ENCODE peak calls at places on chromosomes 6 and 20, in four cellular contexts. B is dorsolateral prefrontal cortex, R is cardiac fibroblast, J is epithelial cell of proximal tubule. E is an unnamed sample.

GRCh38 chr6:119160911-119161310 is 82.4 kb upstream of the FAM184A start:
- DNase-seq in B (no peak), R (no peak), J (no peak), E (peak)

GRCh38 chr6:152828431-152828830 is 77.8 kb downstream of the VIP start:
- DNase-seq in B (no peak), R (no peak), J (no peak), E (no peak)

GRCh38 chr6:132960720-132961119 is 146.4 kb downstream of the RPS12 start:
- DNase-seq in B (no peak), R (peak), J (no peak), E (no peak)

GRCh38 chr6:14754636-14755513 is 491.0 kb upstream of the JARID2 start:
- DNase-seq in B (no peak), R (no peak), J (no peak), E (no peak)

GRCh38 chr20:50038574-50038991 is 55.8 kb downstream of the SNAI1 start:
- DNase-seq in B (no peak), R (no peak), J (no peak), E (no peak)

GRCh38 chr20:48972816-48973215 is 51.3 kb downstream of the ARFGEF2 start:
- DNase-seq in B (no peak), R (no peak), J (no peak), E (no peak)

GRCh38 chr20:4821590-4821989 is 99.9 kb downstream of the PRND start:
- DNase-seq in B (no peak), R (no peak), J (no peak), E (no peak)

GRCh38 chr6:44266347-44266746 is 996 bp upstream of the NFKBIE start:
- DNase-seq in B (no peak), R (no peak), J (no peak), E (no peak)

GRCh38 chr6:128438311-128438916 is 82.0 kb downstream of the PTPRK start:
- DNase-seq in B (no peak), R (peak), J (no peak), E (no peak)

GRCh38 chr20:2026514-2026913 is 32.7 kb upstream of the PDYN start:
- DNase-seq in B (no peak), R (no peak), J (no peak), E (no peak)

GRCh38 chr6:72376736-72377135 is 245.1 kb upstream of the KCNQ5 start:
- DNase-seq in B (no peak), R (no peak), J (no peak), E (no peak)

GRCh38 chr20:22554391-22554790 is 30.0 kb downstream of the FOXA2 start:
- DNase-seq in B (no peak), R (no peak), J (no peak), E (no peak)

GRCh38 chr6:2765896-2766766 is 938 bp downstream of the WRNIP1 start:
- DNase-seq in B (no peak), R (peak), J (no peak), E (peak)

GRCh38 chr6:110283657-110284056 is 74.5 kb downstream of the METTL24 start:
- DNase-seq in B (no peak), R (no peak), J (no peak), E (no peak)

DNA sequence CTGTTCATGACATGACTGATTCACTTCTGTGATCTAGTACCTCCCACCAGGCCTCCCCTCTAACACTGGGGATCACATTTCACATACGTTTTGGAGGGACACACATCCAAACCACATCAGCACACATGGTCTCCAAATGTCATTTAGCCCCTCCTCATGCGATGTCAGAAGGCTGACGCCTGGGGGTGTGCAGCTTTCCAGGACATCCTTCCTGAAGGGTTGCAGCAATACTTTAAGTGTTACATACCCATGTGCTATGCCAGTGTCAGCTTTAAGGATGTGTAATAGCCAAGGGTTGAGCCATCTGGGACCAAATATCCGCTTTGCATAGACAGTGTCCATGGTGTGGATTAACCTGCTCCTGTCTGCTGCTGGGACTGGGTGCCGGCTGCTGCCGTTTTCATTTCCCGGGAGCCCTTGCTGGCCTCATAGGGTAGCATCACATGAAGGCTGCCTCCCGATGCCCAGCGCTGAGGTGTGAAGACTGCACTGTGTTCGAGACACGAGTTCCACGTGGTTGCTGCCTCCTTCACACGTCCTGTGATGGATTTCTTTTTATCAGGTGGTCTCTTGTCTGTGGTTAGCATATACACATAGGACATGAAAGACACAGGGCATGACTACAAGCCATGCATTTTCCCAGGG is 219.0 kb downstream of the THBS2 start:
- DNase-seq in B (no peak), R (no peak), J (no peak), E (peak)
- TF ChIP-seq CTCF in B (no peak), R (no peak), J (no peak), E (peak)

GRCh38 chr20:63007472-63007721 is 633 bp upstream of the BHLHE23 start:
- DNase-seq in B (no peak), R (no peak), J (no peak), E (no peak)

GRCh38 chr20:63007722-63008488 is 1.1 kb upstream of the BHLHE23 start:
- DNase-seq in B (no peak), R (no peak), J (no peak), E (no peak)

GRCh38 chr20:63005862-63006564 is 751 bp downstream of the BHLHE23 start:
- DNase-seq in B (no peak), R (peak), J (no peak), E (peak)

GRCh38 chr20:63005240-63005861 is 1.4 kb downstream of the BHLHE23 start:
- DNase-seq in B (no peak), R (no peak), J (no peak), E (no peak)

GRCh38 chr20:63006611-63007471 is at the start of gene BHLHE23:
- DNase-seq in B (no peak), R (no peak), J (no peak), E (no peak)
- H3K4me3 ChIP-seq in B (no peak), R (no peak), J (no peak), E (no peak)

GRCh38 chr20:46709459-46710148 is at the start of gene SLC2A10:
- DNase-seq in B (no peak), R (peak), J (no peak), E (peak)
- TF ChIP-seq CTCF in B (no peak), R (no peak), J (no peak), E (no peak)

DNA sequence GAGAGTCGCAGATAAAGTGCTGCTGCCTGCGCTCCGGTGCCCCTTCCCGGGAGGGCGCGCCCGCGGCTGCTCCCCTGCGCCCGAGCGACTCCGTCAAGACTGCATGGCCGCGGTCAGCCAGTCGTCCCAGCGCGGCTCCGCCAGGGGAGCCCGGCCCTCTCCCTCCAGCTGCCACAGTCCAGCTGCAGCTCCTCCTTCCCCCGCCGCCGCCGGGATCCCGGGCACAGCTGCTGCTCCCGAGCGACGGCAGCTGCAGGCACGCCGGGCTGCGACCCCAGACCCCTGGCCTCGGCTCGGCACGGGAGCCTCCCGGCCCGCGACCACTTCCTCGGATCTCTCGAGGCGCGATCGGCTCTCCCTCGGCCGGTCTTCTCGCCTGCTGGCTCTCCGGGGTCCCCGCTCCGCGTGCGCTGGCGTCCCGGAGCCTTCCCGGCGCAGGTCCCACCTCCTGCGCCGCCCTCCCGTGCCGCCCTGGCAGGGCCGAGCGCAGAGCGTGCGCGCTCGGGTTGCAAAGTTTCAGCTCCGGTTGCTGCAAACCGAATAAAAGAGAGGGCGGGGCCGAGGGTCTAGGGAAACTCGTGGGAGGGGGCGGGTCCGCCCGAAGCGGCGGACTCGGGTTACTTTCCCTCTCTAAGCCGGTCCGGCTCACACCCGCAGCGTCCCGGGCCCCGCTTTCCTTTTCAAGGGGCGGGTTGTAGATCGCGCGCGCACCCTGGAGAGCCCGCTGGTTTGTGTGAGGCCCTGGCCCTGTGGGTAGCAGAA is at the start of gene CNKSR3:
- DNase-seq in B (peak), R (peak), J (no peak), E (peak)
- H3K4me3 ChIP-seq in B (peak), R (peak), J (peak), E (peak)

GRCh38 chr6:139600919-139601470 is 226.5 kb upstream of the CITED2 start:
- DNase-seq in B (no peak), R (no peak), J (no peak), E (no peak)

GRCh38 chr6:139600313-139600712 is 225.9 kb upstream of the CITED2 start:
- DNase-seq in B (no peak), R (no peak), J (no peak), E (no peak)

GRCh38 chr6:139603554-139603953 is 229.1 kb upstream of the CITED2 start:
- DNase-seq in B (no peak), R (no peak), J (no peak), E (no peak)

GRCh38 chr6:139605350-139605749 is 230.9 kb upstream of the CITED2 start:
- DNase-seq in B (no peak), R (peak), J (peak), E (peak)

DNA sequence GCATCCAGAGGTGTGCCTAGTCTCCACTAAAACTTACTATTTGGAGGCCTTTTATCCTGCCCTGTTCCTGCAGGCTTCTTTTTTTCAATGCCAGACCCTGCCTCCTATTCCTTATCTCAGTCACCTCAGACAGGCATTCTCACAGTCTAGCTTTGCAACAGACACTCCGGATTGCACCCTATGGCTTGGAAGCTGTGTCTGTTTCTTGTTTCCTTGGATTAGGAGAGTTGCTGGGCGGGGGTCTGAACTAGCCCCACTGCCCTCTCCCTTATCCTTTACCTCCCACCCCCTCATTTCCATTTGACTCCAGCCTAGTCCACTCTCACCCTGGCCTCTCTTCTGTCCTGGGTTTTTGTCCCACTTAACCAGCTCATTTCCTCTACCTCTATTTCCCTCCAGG is 228.1 kb upstream of the CITED2 start:
- DNase-seq in B (no peak), R (no peak), J (no peak), E (no peak)
- TF ChIP-seq CTCF in B (no peak), R (no peak), J (no peak), E (no peak)

GRCh38 chr6:33072508-33073100 is 845 bp downstream of the HLA-DPA1 start:
- DNase-seq in B (no peak), R (no peak), J (no peak), E (no peak)
- H3K4me3 ChIP-seq in B (peak), R (no peak), J (no peak), E (no peak)

DNA sequence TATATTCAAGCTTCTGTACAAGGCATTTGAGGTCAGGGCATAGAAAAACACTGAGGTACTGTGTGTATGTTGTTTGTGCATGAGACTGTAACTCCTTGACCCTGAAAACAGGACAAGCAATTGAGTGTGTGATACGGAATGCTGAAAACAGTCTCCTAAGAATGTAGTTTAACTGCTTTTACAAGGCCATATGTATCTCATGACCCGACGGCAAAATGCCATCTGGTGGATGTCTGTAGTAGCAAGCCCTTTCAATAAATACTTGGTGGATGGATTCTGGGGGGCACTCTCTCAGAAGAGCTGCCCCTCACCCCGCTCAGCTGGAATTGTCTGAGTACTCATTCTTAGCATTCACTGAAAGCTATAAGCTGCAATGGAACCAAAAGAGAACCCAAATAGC is 69.3 kb upstream of the EYS start:
- DNase-seq in B (no peak), R (no peak), J (no peak), E (no peak)
- TF ChIP-seq CTCF in B (no peak), R (no peak), J (no peak), E (no peak)